ENCODE peak calls at places on chromosome 2, in seven cellular contexts. Z is type B pancreatic cell; U is NAMALWA; I is T-helper 9 cell; C is stimulated activated CD4-positive, alpha-beta T cell treated with anti-CD3 and anti-CD28 coated beads, Interleukin-2, amount 100 ng/mL, for 24 hours; L is B cell; V is activated effector memory CD4-positive, alpha-beta T cell treated with Interleukin-2 at 50 U/mL for 16 hours. E is an unnamed sample.

GRCh38 chr2:240955306-240956101 is 42.9 kb upstream of the SNED1 start:
- DNase-seq in U (no peak), Z (peak; percentile 50), I (no peak), V (no peak), L (no peak), C (no peak), E (no peak)

GRCh38 chr2:86671304-86671981 is 47.8 kb upstream of the RNF103 start:
- DNase-seq in V (no peak), Z (no peak), C (no peak), L (no peak), U (no peak), I (no peak), E (no peak)

GRCh38 chr2:160695402-160696060 is 201.9 kb upstream of the RBMS1 start:
- DNase-seq in U (no peak), C (no peak), I (no peak), V (no peak), L (no peak), Z (no peak), E (no peak)

GRCh38 chr2:36812196-36812595 is 115.7 kb downstream of the VIT start:
- DNase-seq in C (no peak), Z (no peak), L (no peak), I (no peak), V (no peak), U (peak; percentile 7), E (no peak)

GRCh38 chr2:206004004-206004693 is 81.8 kb downstream of the INO80D start:
- DNase-seq in L (no peak), C (peak; percentile 18), Z (no peak), I (no peak), U (peak; percentile 29), V (no peak), E (peak; percentile 22)

GRCh38 chr2:7660816-7661215 is 743.6 kb downstream of the RNF144A start:
- DNase-seq in L (no peak), I (no peak), V (no peak), C (no peak), Z (no peak), U (no peak), E (no peak)

GRCh38 chr2:238956676-238957075 is 108.8 kb downstream of the TWIST2 start:
- DNase-seq in V (no peak), C (no peak), I (no peak), U (no peak), L (no peak), Z (no peak), E (no peak)

GRCh38 chr2:160752475-160753330 is 259.1 kb upstream of the RBMS1 start:
- DNase-seq in V (no peak), C (peak; percentile 24), I (no peak), Z (no peak), L (no peak), U (no peak), E (no peak)

GRCh38 chr2:200713704-200714064 is 98.0 kb upstream of the BZW1 start:
- DNase-seq in L (no peak), I (no peak), U (no peak), Z (no peak), V (no peak), C (peak; percentile 23), E (no peak)

E was measured in OCI-LY7.